ENCODE peak calls at places on chromosomes 6 and 20, in four cellular contexts. Q is GM12878, M is H1, I is HepG2. V is an unnamed sample.

GRCh38 chr20:47854687-47855212 is 69.5 kb upstream of the SULF2 start:
- DNase-seq in Q (no peak), M (peak), I (peak), V (peak)

GRCh38 chr20:10622657-10623418 is 51.0 kb downstream of the JAG1 start:
- DNase-seq in Q (no peak), M (no peak), I (no peak), V (no peak)

GRCh38 chr6:72286911-72287311 is 335.0 kb upstream of the KCNQ5 start:
- DNase-seq in Q (no peak), M (no peak), I (no peak), V (no peak)

GRCh38 chr6:147203311-147204059 is 732 bp upstream of the STXBP5 start:
- DNase-seq in Q (peak), M (peak), I (peak), V (no peak)

GRCh38 chr20:5390719-5391118 is 74.0 kb upstream of the PROKR2 start:
- DNase-seq in Q (no peak), M (no peak), I (no peak), V (no peak)

GRCh38 chr6:7566031-7566556 is 23.9 kb upstream of the SNRNP48 start:
- DNase-seq in Q (no peak), M (no peak), I (no peak), V (no peak)

GRCh38 chr6:56840467-56841371 is 114.2 kb upstream of the BEND6 start:
- DNase-seq in Q (no peak), M (no peak), I (peak), V (no peak)

GRCh38 chr6:121309768-121310473 is 24.4 kb downstream of the TBC1D32 start:
- DNase-seq in Q (no peak), M (no peak), I (no peak), V (no peak)

GRCh38 chr6:106512048-106512957 is 117.0 kb downstream of the RTN4IP1 start:
- DNase-seq in Q (no peak), M (peak), I (peak), V (no peak)

GRCh38 chr6:39426057-39426592 is 103.6 kb upstream of the KCNK16 start:
- DNase-seq in Q (no peak), M (no peak), I (no peak), V (no peak)

GRCh38 chr6:20877008-20877937 is 343.0 kb downstream of the CDKAL1 start:
- DNase-seq in Q (peak), M (no peak), I (peak), V (no peak)

GRCh38 chr6:138377042-138377441 is 663 bp upstream of the SMIM28 start:
- DNase-seq in Q (no peak), M (no peak), I (no peak), V (no peak)

GRCh38 chr20:45826381-45827019 is 612 bp downstream of the TNNC2 start:
- DNase-seq in Q (no peak), M (no peak), I (no peak), V (no peak)

GRCh38 chr20:46973801-46974200 is 79.2 kb downstream of the EYA2 start:
- DNase-seq in Q (no peak), M (no peak), I (no peak), V (no peak)

GRCh38 chr20:48668451-48668946 is 159.3 kb downstream of the PREX1 start:
- DNase-seq in Q (no peak), M (no peak), I (peak), V (no peak)

GRCh38 chr6:160999508-160999907 is 7.9 kb downstream of the MAP3K4 start:
- DNase-seq in Q (no peak), M (no peak), I (no peak), V (no peak)
- TF ChIP-seq SUZ12 in Q (no peak), M (no peak), I (no peak), V (no peak)

GRCh38 chr6:26020983-26021349 is 58.4 kb downstream of the TRIM38 start:
- DNase-seq in Q (no peak), M (peak), I (no peak), V (no peak)

GRCh38 chr6:26020291-26020982 is 57.8 kb downstream of the TRIM38 start:
- DNase-seq in Q (peak), M (no peak), I (no peak), V (peak)

GRCh38 chr6:26019261-26019845 is 56.8 kb downstream of the TRIM38 start:
- DNase-seq in Q (no peak), M (no peak), I (no peak), V (no peak)

GRCh38 chr6:26016326-26017275 is 54.0 kb downstream of the TRIM38 start:
- DNase-seq in Q (no peak), M (no peak), I (no peak), V (no peak)

GRCh38 chr6:26017567-26017966 is 55.0 kb downstream of the TRIM38 start:
- DNase-seq in Q (no peak), M (no peak), I (no peak), V (no peak)
- H3K4me3 ChIP-seq in Q (no peak), M (peak), I (no peak), V (no peak)

GRCh38 chr6:155380666-155381332 is 66.5 kb upstream of the TFB1M start:
- DNase-seq in Q (no peak), M (no peak), I (peak), V (no peak)
- TF ChIP-seq SUZ12 in Q (no peak), M (no peak), I (no peak), V (no peak)

DNA sequence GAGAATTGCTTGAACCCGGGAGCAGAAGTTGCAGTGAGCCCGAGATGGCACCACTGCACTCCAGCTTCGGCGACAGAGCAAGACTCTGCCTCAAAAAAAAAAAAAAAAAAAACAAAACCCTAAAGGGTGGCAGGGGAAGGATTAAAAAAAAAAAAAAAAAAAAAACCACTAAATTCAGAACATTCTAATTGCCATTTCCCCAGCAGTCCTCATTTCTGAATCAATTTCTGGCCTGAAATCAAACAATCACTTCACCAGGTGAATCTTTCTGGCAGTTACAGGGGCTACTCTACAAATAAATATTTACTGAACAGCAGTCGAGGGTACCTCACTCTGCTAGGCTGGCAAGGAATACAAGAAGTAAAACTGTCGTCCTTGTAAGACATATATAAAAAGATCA is 1.2 kb downstream of the UQCC1 start:
- DNase-seq in Q (no peak), M (no peak), I (no peak), V (no peak)
- H3K4me3 ChIP-seq in Q (peak), M (peak), I (peak), V (no peak)

DNA sequence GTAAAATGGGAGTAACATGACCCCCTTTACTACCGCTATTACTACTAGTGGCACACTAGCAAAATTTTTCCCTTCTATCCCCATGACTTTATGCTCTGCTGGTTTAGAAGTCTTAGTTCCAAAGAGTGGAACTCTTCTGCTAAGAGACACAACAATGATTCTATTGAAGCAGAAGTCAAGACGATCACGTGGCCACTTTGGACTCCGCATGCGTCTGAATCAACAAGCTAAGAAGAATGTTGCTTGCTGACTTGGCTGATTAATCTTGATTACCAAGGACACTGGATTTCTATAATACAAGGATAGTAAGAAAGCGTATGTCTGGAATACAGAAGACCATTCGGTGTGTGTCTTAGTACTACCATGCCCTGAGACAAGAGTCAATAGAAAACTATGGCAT is 244.7 kb upstream of the BTBD3 start:
- DNase-seq in Q (no peak), M (no peak), I (no peak), V (no peak)
- TF ChIP-seq SUZ12 in Q (no peak), M (no peak), I (no peak), V (no peak)

GRCh38 chr6:31680841-31681671 is at the start of gene LY6G5C:
- DNase-seq in Q (no peak), M (peak), I (peak), V (peak)
- H3K4me3 ChIP-seq in Q (peak), M (peak), I (peak), V (peak)

DNA sequence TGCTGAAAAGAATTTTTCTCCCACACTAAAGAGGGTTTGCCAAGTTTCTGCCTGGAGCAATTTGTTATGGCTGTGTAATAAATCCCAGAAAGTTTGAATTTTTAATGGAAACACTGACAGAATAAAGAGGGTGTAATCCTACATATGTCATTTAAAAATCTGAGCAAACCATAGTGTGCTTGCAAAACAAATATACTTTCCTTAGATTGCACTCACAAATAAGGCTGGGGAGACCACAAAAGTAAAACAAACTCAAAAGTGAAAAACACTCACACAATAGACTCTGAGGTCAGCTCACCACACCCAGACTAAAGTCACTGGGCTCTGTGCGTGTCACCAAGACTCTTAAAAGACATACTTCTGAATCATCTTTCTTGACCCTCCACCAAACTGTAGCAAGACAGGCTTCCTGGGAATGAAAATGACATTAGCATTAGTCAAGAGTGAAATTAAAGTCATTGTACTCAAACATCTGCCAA is 4.8 kb upstream of the ATXN1 start:
- DNase-seq in Q (no peak), M (no peak), I (no peak), V (no peak)
- TF ChIP-seq SUZ12 in Q (no peak), M (no peak), I (no peak), V (no peak)

GRCh38 chr20:33674294-33675126 is at the start of gene NECAB3:
- DNase-seq in Q (no peak), M (peak), I (peak), V (no peak)

GRCh38 chr20:33676652-33677645 is 2.7 kb upstream of the NECAB3 start:
- DNase-seq in Q (no peak), M (no peak), I (no peak), V (no peak)

GRCh38 chr20:33676121-33676520 is 1.9 kb upstream of the NECAB3 start:
- DNase-seq in Q (no peak), M (no peak), I (no peak), V (no peak)

GRCh38 chr20:33673411-33674293 is 576 bp downstream of the NECAB3 start:
- DNase-seq in Q (no peak), M (no peak), I (no peak), V (no peak)

DNA sequence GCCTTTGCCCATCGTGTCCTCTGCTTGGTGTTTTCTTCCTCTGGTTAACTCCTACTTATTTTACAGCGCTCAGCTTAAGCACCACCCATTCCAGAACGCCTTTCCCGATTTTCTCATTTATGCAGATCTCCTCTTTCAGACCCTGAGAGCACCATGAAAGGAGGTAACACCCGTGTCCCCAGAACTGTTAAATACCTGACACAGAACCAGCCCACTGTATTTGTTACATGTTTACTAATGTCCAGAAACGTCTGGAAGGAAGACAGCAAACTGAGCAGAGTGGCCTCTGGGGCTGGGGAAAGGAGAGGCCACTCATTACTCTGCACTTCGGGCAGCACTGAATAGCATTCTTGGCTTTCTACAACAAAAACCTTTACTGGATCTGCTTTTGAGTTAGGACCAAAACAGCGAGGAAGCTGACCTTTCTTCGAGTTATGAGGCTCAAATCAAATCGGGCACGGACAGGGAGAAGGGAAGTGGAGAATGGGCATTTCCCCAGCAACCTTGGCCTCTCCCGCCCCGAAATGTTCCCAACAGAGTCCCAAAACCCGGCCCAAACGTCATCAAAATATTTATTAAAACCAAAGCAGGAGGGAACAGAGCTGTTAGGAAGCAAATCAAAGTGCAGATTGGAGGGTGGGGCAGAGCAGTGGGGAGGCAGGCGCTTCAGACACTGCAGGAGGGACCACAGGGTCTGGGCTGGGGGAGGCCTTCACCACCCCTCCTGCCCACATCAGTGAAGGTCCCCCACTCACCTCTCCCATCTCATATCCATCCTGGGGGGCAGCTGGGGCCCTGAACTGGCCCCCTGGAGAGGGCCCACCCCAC is 1.1 kb upstream of the NECAB3 start:
- DNase-seq in Q (no peak), M (no peak), I (no peak), V (no peak)
- H3K4me3 ChIP-seq in Q (no peak), M (peak), I (peak), V (peak)

DNA sequence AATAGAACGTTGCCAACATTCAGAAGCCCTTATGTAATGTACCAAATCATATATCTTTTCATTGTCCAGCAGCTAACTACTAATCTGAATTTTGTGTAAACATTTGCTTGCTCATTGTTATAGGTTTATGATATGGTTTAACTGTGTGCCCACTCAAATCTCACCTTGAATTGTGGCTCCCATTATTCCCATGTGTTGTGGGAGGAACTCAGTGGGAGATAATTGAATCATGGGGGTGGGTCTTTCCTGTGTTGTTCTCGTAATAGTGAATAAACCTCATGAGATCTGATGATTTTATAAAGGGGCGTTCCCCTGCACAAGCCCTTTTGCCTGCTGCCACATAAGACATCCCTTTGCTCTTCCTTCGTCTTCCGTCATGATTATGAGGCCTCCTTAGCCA is 91.9 kb upstream of the CLVS2 start:
- DNase-seq in Q (no peak), M (no peak), I (no peak), V (no peak)
- TF ChIP-seq SUZ12 in Q (no peak), M (no peak), I (no peak), V (no peak)